ENCODE peak calls at places on chromosomes 5 and 9, in four cellular contexts. C, P, N and G are unnamed samples.

GRCh38 chr9:5626727-5627634 is 1.9 kb upstream of the RIC1 start:
- DNase-seq in N (peak), C (no peak), P (no peak), G (no peak)

GRCh38 chr5:17186271-17186670 is 31.2 kb upstream of the BASP1 start:
- DNase-seq in C (no peak), N (no peak), P (no peak), G (no peak)

GRCh38 chr5:54205453-54205852 is 104.9 kb downstream of the ARL15 start:
- DNase-seq in C (no peak), N (no peak), P (no peak), G (no peak)

GRCh38 chr5:535781-536698 is 11.8 kb upstream of the SLC9A3 start:
- DNase-seq in P (no peak), N (no peak), C (no peak), G (no peak)

GRCh38 chr5:78103226-78103722 is 191.2 kb downstream of the AP3B1 start:
- DNase-seq in P (no peak), N (no peak), C (no peak), G (no peak)

GRCh38 chr9:101235105-101235866 is 149.5 kb downstream of the BAAT start:
- DNase-seq in C (peak), N (no peak), P (peak), G (no peak)

GRCh38 chr5:76579166-76579765 is 43.9 kb downstream of the F2RL2 start:
- DNase-seq in P (no peak), C (peak), N (no peak), G (no peak)

GRCh38 chr5:151162794-151163193 is 5.2 kb upstream of the ANXA6 start:
- DNase-seq in C (no peak), P (no peak), N (no peak), G (no peak)

GRCh38 chr9:24218656-24219055 is 327.0 kb downstream of the IZUMO3 start:
- DNase-seq in P (no peak), N (no peak), C (no peak), G (no peak)

GRCh38 chr9:1071730-1072129 is 21.6 kb downstream of the DMRT2 start:
- DNase-seq in P (no peak), C (no peak), N (no peak), G (no peak)

GRCh38 chr9:133876144-133876543 is 116.0 kb downstream of the VAV2 start:
- DNase-seq in N (no peak), P (peak), C (peak), G (no peak)

GRCh38 chr9:6076856-6077255 is 61.4 kb upstream of the RANBP6 start:
- DNase-seq in C (no peak), N (no peak), P (no peak), G (no peak)

GRCh38 chr5:74212336-74212735 is 428.2 kb downstream of the ENC1 start:
- DNase-seq in C (peak), P (peak), N (no peak), G (no peak)

GRCh38 chr9:72586388-72587160 is 65.2 kb downstream of the TMC1 start:
- DNase-seq in C (no peak), N (no peak), P (peak), G (peak)

GRCh38 chr9:135818718-135819475 is 88.4 kb downstream of the CAMSAP1 start:
- DNase-seq in N (no peak), P (no peak), C (no peak), G (no peak)

GRCh38 chr5:65127181-65127901 is 354.4 kb downstream of the ADAMTS6 start:
- DNase-seq in P (no peak), N (no peak), C (no peak), G (no peak)

GRCh38 chr9:77909306-77909705 is 122.3 kb downstream of the GNAQ start:
- DNase-seq in C (no peak), N (no peak), P (no peak), G (no peak)

GRCh38 chr5:84709075-84709474 is 324.4 kb upstream of the EDIL3 start:
- DNase-seq in N (no peak), C (no peak), P (no peak), G (no peak)

GRCh38 chr9:125074976-125075375 is 68.4 kb downstream of the SCAI start:
- DNase-seq in P (no peak), C (no peak), N (no peak), G (no peak)

GRCh38 chr5:132477784-132478497 is 12.6 kb downstream of the IRF1 start:
- DNase-seq in P (no peak), N (no peak), C (no peak), G (no peak)

GRCh38 chr9:101639301-101639700 is 44.5 kb upstream of the PPP3R2 start:
- DNase-seq in C (no peak), P (no peak), N (no peak), G (no peak)

GRCh38 chr5:55899344-55899743 is 48.2 kb downstream of the IL31RA start:
- DNase-seq in P (no peak), N (no peak), C (no peak), G (no peak)

GRCh38 chr5:158194561-158194961 is 335.6 kb upstream of the CLINT1 start:
- DNase-seq in C (no peak), N (no peak), P (no peak), G (no peak)

GRCh38 chr9:129237195-129237611 is 59.1 kb upstream of the IER5L start:
- DNase-seq in N (peak), C (no peak), P (no peak), G (no peak)

GRCh38 chr5:75435101-75435500 is 76.3 kb downstream of the CERT1 start:
- DNase-seq in C (no peak), P (no peak), N (no peak), G (no peak)

GRCh38 chr5:180460834-180461233 is 33.3 kb upstream of the CNOT6 start:
- DNase-seq in P (no peak), N (no peak), C (no peak), G (no peak)